ENCODE peak calls at places on chromosomes 1 and 21, in ten cellular contexts. One of them, this sample, is unnamed.

GRCh38 chr21:45923146-45923545 is 58.4 kb upstream of the COL6A1 start:
- DNase-seq in psoas muscle: peak
- DNase-seq in head of caudate nucleus: peak
- DNase-seq in posterior cingulate gyrus: peak
- DNase-seq in nucleus accumbens: peak
- DNase-seq in amniotic stem cell: peak
- DNase-seq in adipocyte: peak
- DNase-seq in fibroblast of lung: peak
- DNase-seq in heart right ventricle: peak
- DNase-seq in KBM-7: peak
- DNase-seq in this sample: peak

GRCh38 chr1:197180252-197180878 is 33.9 kb upstream of the ASPM start:
- DNase-seq in psoas muscle: no peak
- DNase-seq in KBM-7: peak
- DNase-seq in amniotic stem cell: peak
- DNase-seq in head of caudate nucleus: no peak
- DNase-seq in nucleus accumbens: no peak
- DNase-seq in posterior cingulate gyrus: no peak
- DNase-seq in fibroblast of lung: peak
- DNase-seq in heart right ventricle: no peak
- DNase-seq in adipocyte: peak
- DNase-seq in this sample: peak

GRCh38 chr1:12359734-12360133 is 129.9 kb downstream of the VPS13D start:
- DNase-seq in fibroblast of lung: peak
- DNase-seq in adipocyte: no peak
- DNase-seq in posterior cingulate gyrus: no peak
- DNase-seq in amniotic stem cell: no peak
- DNase-seq in head of caudate nucleus: no peak
- DNase-seq in nucleus accumbens: no peak
- DNase-seq in psoas muscle: no peak
- DNase-seq in heart right ventricle: no peak
- DNase-seq in KBM-7: no peak
- DNase-seq in this sample: no peak

GRCh38 chr1:157189986-157190982 is 52.1 kb upstream of the ETV3 start:
- DNase-seq in amniotic stem cell: no peak
- DNase-seq in posterior cingulate gyrus: no peak
- DNase-seq in heart right ventricle: no peak
- DNase-seq in KBM-7: no peak
- DNase-seq in psoas muscle: no peak
- DNase-seq in adipocyte: no peak
- DNase-seq in fibroblast of lung: no peak
- DNase-seq in nucleus accumbens: no peak
- DNase-seq in head of caudate nucleus: no peak
- DNase-seq in this sample: no peak

GRCh38 chr1:1827089-1827433 is 48.8 kb upstream of the NADK start:
- DNase-seq in KBM-7: no peak
- DNase-seq in fibroblast of lung: peak
- DNase-seq in heart right ventricle: no peak
- DNase-seq in posterior cingulate gyrus: no peak
- DNase-seq in head of caudate nucleus: no peak
- DNase-seq in psoas muscle: no peak
- DNase-seq in nucleus accumbens: no peak
- DNase-seq in adipocyte: no peak
- DNase-seq in amniotic stem cell: no peak
- DNase-seq in this sample: no peak

GRCh38 chr1:10292188-10292587 is 81.8 kb downstream of the KIF1B start:
- DNase-seq in fibroblast of lung: no peak
- DNase-seq in amniotic stem cell: no peak
- DNase-seq in adipocyte: no peak
- DNase-seq in KBM-7: no peak
- DNase-seq in psoas muscle: no peak
- DNase-seq in posterior cingulate gyrus: no peak
- DNase-seq in nucleus accumbens: no peak
- DNase-seq in heart right ventricle: no peak
- DNase-seq in head of caudate nucleus: no peak
- DNase-seq in this sample: no peak

GRCh38 chr1:78236711-78237110 is 190.9 kb downstream of the GIPC2 start:
- DNase-seq in fibroblast of lung: peak
- DNase-seq in nucleus accumbens: no peak
- DNase-seq in adipocyte: peak
- DNase-seq in head of caudate nucleus: no peak
- DNase-seq in psoas muscle: no peak
- DNase-seq in KBM-7: no peak
- DNase-seq in posterior cingulate gyrus: no peak
- DNase-seq in amniotic stem cell: no peak
- DNase-seq in heart right ventricle: no peak
- DNase-seq in this sample: no peak

GRCh38 chr1:93015590-93015989 is 54.3 kb upstream of the DIPK1A start:
- DNase-seq in psoas muscle: no peak
- DNase-seq in nucleus accumbens: no peak
- DNase-seq in heart right ventricle: no peak
- DNase-seq in head of caudate nucleus: no peak
- DNase-seq in KBM-7: no peak
- DNase-seq in posterior cingulate gyrus: no peak
- DNase-seq in adipocyte: peak
- DNase-seq in amniotic stem cell: no peak
- DNase-seq in fibroblast of lung: peak
- DNase-seq in this sample: no peak

GRCh38 chr1:225825078-225825477 is 15.2 kb downstream of the EPHX1 start:
- DNase-seq in nucleus accumbens: no peak
- DNase-seq in head of caudate nucleus: no peak
- DNase-seq in amniotic stem cell: no peak
- DNase-seq in posterior cingulate gyrus: no peak
- DNase-seq in psoas muscle: peak
- DNase-seq in adipocyte: no peak
- DNase-seq in heart right ventricle: no peak
- DNase-seq in KBM-7: no peak
- DNase-seq in fibroblast of lung: no peak
- DNase-seq in this sample: no peak

GRCh38 chr1:76086597-76086996 is 12.1 kb downstream of the ST6GALNAC3 start:
- DNase-seq in head of caudate nucleus: no peak
- DNase-seq in fibroblast of lung: no peak
- DNase-seq in heart right ventricle: no peak
- DNase-seq in posterior cingulate gyrus: no peak
- DNase-seq in nucleus accumbens: no peak
- DNase-seq in psoas muscle: no peak
- DNase-seq in adipocyte: no peak
- DNase-seq in amniotic stem cell: no peak
- DNase-seq in KBM-7: no peak
- DNase-seq in this sample: no peak

GRCh38 chr21:42202321-42202720 is 16.6 kb upstream of the ABCG1 start:
- DNase-seq in KBM-7: no peak
- DNase-seq in heart right ventricle: no peak
- DNase-seq in amniotic stem cell: no peak
- DNase-seq in nucleus accumbens: peak
- DNase-seq in adipocyte: no peak
- DNase-seq in posterior cingulate gyrus: no peak
- DNase-seq in psoas muscle: no peak
- DNase-seq in fibroblast of lung: no peak
- DNase-seq in head of caudate nucleus: peak
- DNase-seq in this sample: no peak

GRCh38 chr1:169087876-169088275 is 18.6 kb upstream of the ATP1B1 start:
- DNase-seq in heart right ventricle: no peak
- DNase-seq in fibroblast of lung: no peak
- DNase-seq in KBM-7: no peak
- DNase-seq in posterior cingulate gyrus: no peak
- DNase-seq in head of caudate nucleus: no peak
- DNase-seq in amniotic stem cell: no peak
- DNase-seq in nucleus accumbens: no peak
- DNase-seq in adipocyte: no peak
- DNase-seq in psoas muscle: no peak
- DNase-seq in this sample: no peak

GRCh38 chr1:21368514-21369289 is 71.2 kb upstream of the NBPF3 start:
- DNase-seq in heart right ventricle: peak
- DNase-seq in nucleus accumbens: peak
- DNase-seq in KBM-7: peak
- DNase-seq in adipocyte: peak
- DNase-seq in head of caudate nucleus: peak
- DNase-seq in posterior cingulate gyrus: peak
- DNase-seq in amniotic stem cell: peak
- DNase-seq in fibroblast of lung: peak
- DNase-seq in psoas muscle: peak
- DNase-seq in this sample: peak

GRCh38 chr1:205481279-205481617 is 23.2 kb upstream of the CDK18 start:
- DNase-seq in amniotic stem cell: no peak
- DNase-seq in heart right ventricle: no peak
- DNase-seq in adipocyte: no peak
- DNase-seq in posterior cingulate gyrus: no peak
- DNase-seq in head of caudate nucleus: no peak
- DNase-seq in fibroblast of lung: no peak
- DNase-seq in nucleus accumbens: no peak
- DNase-seq in psoas muscle: no peak
- DNase-seq in KBM-7: no peak
- DNase-seq in this sample: no peak

GRCh38 chr1:234400773-234401172 is 27.5 kb downstream of the COA6 start:
- DNase-seq in posterior cingulate gyrus: no peak
- DNase-seq in fibroblast of lung: no peak
- DNase-seq in adipocyte: peak
- DNase-seq in psoas muscle: no peak
- DNase-seq in heart right ventricle: no peak
- DNase-seq in amniotic stem cell: no peak
- DNase-seq in KBM-7: no peak
- DNase-seq in head of caudate nucleus: no peak
- DNase-seq in nucleus accumbens: no peak
- DNase-seq in this sample: peak

GRCh38 chr1:151888972-151889570 is 20.2 kb downstream of the THEM4 start:
- DNase-seq in psoas muscle: no peak
- DNase-seq in heart right ventricle: no peak
- DNase-seq in head of caudate nucleus: no peak
- DNase-seq in KBM-7: peak
- DNase-seq in fibroblast of lung: no peak
- DNase-seq in amniotic stem cell: no peak
- DNase-seq in nucleus accumbens: no peak
- DNase-seq in adipocyte: peak
- DNase-seq in posterior cingulate gyrus: no peak
- DNase-seq in this sample: no peak

GRCh38 chr1:215082532-215083407 is at the start of gene KCNK2:
- DNase-seq in posterior cingulate gyrus: peak
- DNase-seq in fibroblast of lung: peak
- DNase-seq in heart right ventricle: no peak
- DNase-seq in KBM-7: no peak
- DNase-seq in psoas muscle: peak
- DNase-seq in amniotic stem cell: no peak
- DNase-seq in adipocyte: peak
- DNase-seq in head of caudate nucleus: peak
- DNase-seq in nucleus accumbens: no peak
- DNase-seq in this sample: no peak

GRCh38 chr1:185681034-185681633 is 53.1 kb upstream of the HMCN1 start:
- DNase-seq in fibroblast of lung: peak
- DNase-seq in posterior cingulate gyrus: no peak
- DNase-seq in nucleus accumbens: no peak
- DNase-seq in KBM-7: peak
- DNase-seq in amniotic stem cell: peak
- DNase-seq in heart right ventricle: no peak
- DNase-seq in head of caudate nucleus: peak
- DNase-seq in adipocyte: peak
- DNase-seq in psoas muscle: no peak
- DNase-seq in this sample: peak

GRCh38 chr1:178664278-178664677 is 60.8 kb upstream of the RALGPS2 start:
- DNase-seq in head of caudate nucleus: peak
- DNase-seq in adipocyte: no peak
- DNase-seq in heart right ventricle: no peak
- DNase-seq in nucleus accumbens: no peak
- DNase-seq in fibroblast of lung: no peak
- DNase-seq in posterior cingulate gyrus: no peak
- DNase-seq in KBM-7: peak
- DNase-seq in amniotic stem cell: no peak
- DNase-seq in psoas muscle: no peak
- DNase-seq in this sample: no peak

GRCh38 chr21:45481566-45481965 is 60.7 kb downstream of the SLC19A1 start:
- DNase-seq in psoas muscle: no peak
- DNase-seq in adipocyte: no peak
- DNase-seq in fibroblast of lung: no peak
- DNase-seq in KBM-7: no peak
- DNase-seq in posterior cingulate gyrus: peak
- DNase-seq in heart right ventricle: no peak
- DNase-seq in head of caudate nucleus: no peak
- DNase-seq in amniotic stem cell: no peak
- DNase-seq in nucleus accumbens: no peak
- DNase-seq in this sample: no peak

GRCh38 chr1:6510493-6510892 is 19.0 kb upstream of the PLEKHG5 start:
- DNase-seq in posterior cingulate gyrus: no peak
- DNase-seq in KBM-7: no peak
- DNase-seq in nucleus accumbens: no peak
- DNase-seq in heart right ventricle: no peak
- DNase-seq in fibroblast of lung: no peak
- DNase-seq in head of caudate nucleus: no peak
- DNase-seq in psoas muscle: no peak
- DNase-seq in amniotic stem cell: no peak
- DNase-seq in adipocyte: no peak
- DNase-seq in this sample: no peak

GRCh38 chr21:23401278-23401677 is 2206.0 kb downstream of the MRPL39 start:
- DNase-seq in posterior cingulate gyrus: no peak
- DNase-seq in psoas muscle: no peak
- DNase-seq in nucleus accumbens: no peak
- DNase-seq in amniotic stem cell: no peak
- DNase-seq in fibroblast of lung: no peak
- DNase-seq in heart right ventricle: no peak
- DNase-seq in head of caudate nucleus: no peak
- DNase-seq in adipocyte: no peak
- DNase-seq in KBM-7: peak
- DNase-seq in this sample: no peak

GRCh38 chr1:206814716-206815341 is 42.5 kb upstream of the IL10 start:
- DNase-seq in head of caudate nucleus: no peak
- DNase-seq in KBM-7: no peak
- DNase-seq in posterior cingulate gyrus: no peak
- DNase-seq in nucleus accumbens: no peak
- DNase-seq in amniotic stem cell: no peak
- DNase-seq in fibroblast of lung: peak
- DNase-seq in heart right ventricle: peak
- DNase-seq in psoas muscle: no peak
- DNase-seq in adipocyte: peak
- DNase-seq in this sample: no peak

GRCh38 chr1:115330480-115331013 is 7.5 kb downstream of the NGF start:
- DNase-seq in psoas muscle: no peak
- DNase-seq in heart right ventricle: no peak
- DNase-seq in fibroblast of lung: peak
- DNase-seq in posterior cingulate gyrus: no peak
- DNase-seq in nucleus accumbens: no peak
- DNase-seq in adipocyte: peak
- DNase-seq in amniotic stem cell: peak
- DNase-seq in head of caudate nucleus: no peak
- DNase-seq in KBM-7: no peak
- DNase-seq in this sample: no peak

GRCh38 chr1:43704838-43705237 is 2.5 kb upstream of the ST3GAL3 start:
- DNase-seq in psoas muscle: peak
- DNase-seq in KBM-7: no peak
- DNase-seq in amniotic stem cell: no peak
- DNase-seq in fibroblast of lung: peak
- DNase-seq in adipocyte: peak
- DNase-seq in heart right ventricle: peak
- DNase-seq in head of caudate nucleus: no peak
- DNase-seq in posterior cingulate gyrus: peak
- DNase-seq in nucleus accumbens: no peak
- DNase-seq in this sample: no peak

GRCh38 chr1:117930173-117930447 is 571 bp downstream of the WDR3 start:
- DNase-seq in posterior cingulate gyrus: no peak
- DNase-seq in psoas muscle: no peak
- DNase-seq in head of caudate nucleus: no peak
- DNase-seq in nucleus accumbens: no peak
- DNase-seq in heart right ventricle: no peak
- DNase-seq in KBM-7: no peak
- DNase-seq in adipocyte: no peak
- DNase-seq in amniotic stem cell: no peak
- DNase-seq in fibroblast of lung: no peak
- DNase-seq in this sample: no peak

GRCh38 chr1:55244476-55245109 is 29.4 kb upstream of the USP24 start:
- DNase-seq in KBM-7: peak
- DNase-seq in posterior cingulate gyrus: no peak
- DNase-seq in heart right ventricle: no peak
- DNase-seq in adipocyte: peak
- DNase-seq in head of caudate nucleus: no peak
- DNase-seq in amniotic stem cell: no peak
- DNase-seq in fibroblast of lung: peak
- DNase-seq in psoas muscle: no peak
- DNase-seq in nucleus accumbens: no peak
- DNase-seq in this sample: no peak